ENCODE peak calls at places on chromosome X, in nine cellular contexts. G is naive thymus-derived CD8-positive, alpha-beta T cell; V is Right ventricle myocardium superior; U is activated CD4-positive, alpha-beta memory T cell treated with anti-CD3 and anti-CD28 coated beads, Interleukin-2, amount 10 ng/mL, durations not matched to agents 7 days and 5 days; D is neuronal stem cell; Q is upper lobe of right lung; W is lung microvascular endothelial cell; T is SW480; K is anterior cingulate cortex. J is an unnamed sample.

GRCh38 chrX:110558406-110558805 is 199.8 kb downstream of the RTL9 start:
- DNase-seq in K (no peak), U (no peak), W (no peak), V (no peak), G (no peak), T (no peak), D (no peak), Q (no peak), J (no peak)

GRCh38 chrX:153460826-153461225 is 9.6 kb downstream of the HAUS7 start:
- DNase-seq in W (peak; percentile 47), D (no peak), K (peak; percentile 4), V (peak; percentile 57), T (peak; percentile 21), Q (no peak), G (peak; percentile 37), U (peak; percentile 45), J (peak; percentile 61)

GRCh38 chrX:17923546-17923945 is 62.4 kb upstream of the RAI2 start:
- DNase-seq in V (no peak), D (no peak), Q (no peak), U (no peak), W (no peak), T (peak; percentile 23), G (no peak), K (no peak), J (no peak)

GRCh38 chrX:102784550-102784949 is 64.0 kb downstream of the GPRASP3 start:
- DNase-seq in K (no peak), D (no peak), G (no peak), U (no peak), V (no peak), W (no peak), Q (peak; percentile 69), T (no peak), J (no peak)

GRCh38 chrX:1248381-1249061 is 20.1 kb upstream of the CSF2RA start:
- DNase-seq in D (peak; percentile 88), V (peak; percentile 43), G (no peak), U (no peak), W (no peak), Q (no peak), T (peak; percentile 28), K (no peak), J (peak; percentile 11)

GRCh38 chrX:9907645-9908387 is 59.3 kb upstream of the CLDN34 start:
- DNase-seq in G (no peak), U (no peak), W (peak; percentile 54), V (no peak), K (no peak), T (no peak), Q (no peak), D (no peak), J (no peak)

GRCh38 chrX:69151898-69152297 is 13.4 kb downstream of the PJA1 start:
- DNase-seq in V (no peak), Q (no peak), W (no peak), K (no peak), D (no peak), T (no peak), U (no peak), G (no peak), J (no peak)

GRCh38 chrX:115592997-115593734 is 32.2 kb downstream of the PLS3 start:
- DNase-seq in Q (no peak), K (no peak), U (no peak), D (no peak), G (no peak), W (peak; percentile 76), V (no peak), T (no peak), J (no peak)

GRCh38 chrX:62923093-62923492 is 428.0 kb downstream of the SPIN4 start:
- DNase-seq in T (no peak), Q (no peak), V (no peak), K (no peak), U (no peak), W (no peak), G (no peak), D (no peak), J (no peak)

GRCh38 chrX:156004256-156004655 is 6.8 kb downstream of the IL9R start:
- DNase-seq in D (no peak), G (no peak), K (no peak), U (no peak), T (no peak), W (no peak), V (no peak), Q (no peak), J (no peak)

GRCh38 chrX:71216446-71216845 is 6.6 kb upstream of the GJB1 start:
- DNase-seq in T (peak; percentile 33), D (no peak), Q (no peak), G (no peak), K (no peak), V (no peak), U (no peak), W (no peak), J (no peak)

GRCh38 chrX:145405012-145405411 is 157.7 kb downstream of the SPANXN1 start:
- DNase-seq in G (no peak), V (no peak), W (peak; percentile 15), T (peak; percentile 1), Q (no peak), U (no peak), D (peak; percentile 21), K (peak; percentile 14), J (peak; percentile 31)

GRCh38 chrX:31546130-31546529 is 474.3 kb upstream of the FTHL17 start:
- DNase-seq in T (no peak), D (no peak), K (peak; percentile 17), G (no peak), U (no peak), Q (no peak), V (no peak), W (peak; percentile 75), J (no peak)

GRCh38 chrX:106726485-106727437 is at the start of gene RNF128:
- DNase-seq in K (peak; percentile 45), U (peak; percentile 16), G (no peak), T (peak; percentile 78), W (peak; percentile 1), V (no peak), Q (peak; percentile 83), D (no peak), J (peak; percentile 31)

GRCh38 chrX:41128955-41129354 is 43.7 kb downstream of the USP9X start:
- DNase-seq in D (no peak), U (no peak), W (no peak), V (no peak), G (no peak), Q (no peak), T (no peak), K (no peak), J (no peak)

GRCh38 chrX:21840199-21840557 is 761 bp downstream of the MBTPS2 start:
- DNase-seq in U (peak; percentile 19), G (no peak), K (peak; percentile 1), V (no peak), D (no peak), Q (no peak), W (no peak), T (peak; percentile 3), J (no peak)

GRCh38 chrX:47200385-47201150 is 6.9 kb downstream of the UBA1 start:
- DNase-seq in V (peak; percentile 49), D (no peak), U (no peak), Q (no peak), G (no peak), T (no peak), W (peak; percentile 27), K (no peak), J (no peak)